ENCODE peak calls at places on chromosome 20, in five cellular contexts. M is HCT116, X is spleen, R is ascending aorta, Q is progenitor cell of endocrine pancreas. Z is an unnamed sample.
A peak's percentile ranks its signal among the peaks of the same experiment; 100 is the strongest.

GRCh38 chr20:54469293-54469692 is 6.1 kb upstream of the DOK5 start:
- DNase-seq in M (no peak), X (no peak), R (no peak), Q (no peak), Z (no peak)

GRCh38 chr20:53736757-53737403 is 143.2 kb upstream of the ZNF217 start:
- DNase-seq in M (no peak), X (no peak), R (no peak), Q (no peak), Z (no peak)

GRCh38 chr20:4183361-4183760 is 168.0 kb upstream of the RNF24 start:
- DNase-seq in M (no peak), X (peak; percentile 40), R (no peak), Q (no peak), Z (no peak)

GRCh38 chr20:36259177-36259835 is 23.0 kb downstream of the AAR2 start:
- DNase-seq in M (no peak), X (no peak), R (no peak), Q (no peak), Z (no peak)

GRCh38 chr20:44572551-44573500 is 9.6 kb upstream of the PKIG start:
- DNase-seq in M (no peak), X (no peak), R (no peak), Q (no peak), Z (no peak)

GRCh38 chr20:43569282-43569681 is 10.5 kb downstream of the SGK2 start:
- DNase-seq in M (no peak), X (peak; percentile 54), R (no peak), Q (no peak), Z (no peak)

GRCh38 chr20:53138454-53139291 is 166.5 kb downstream of the TSHZ2 start:
- DNase-seq in M (no peak), X (no peak), R (no peak), Q (no peak), Z (no peak)

GRCh38 chr20:45230631-45231030 is 9.5 kb downstream of the SEMG2 start:
- DNase-seq in M (no peak), X (no peak), R (no peak), Q (no peak), Z (no peak)

GRCh38 chr20:36483919-36484808 is 57.2 kb upstream of the MYL9 start:
- DNase-seq in M (no peak), X (no peak), R (no peak), Q (no peak), Z (no peak)

GRCh38 chr20:706366-706885 is 30.8 kb upstream of the SCRT2 start:
- DNase-seq in M (no peak), X (peak; percentile 62), R (no peak), Q (no peak), Z (no peak)

GRCh38 chr20:8043687-8044278 is 24.2 kb upstream of the TMX4 start:
- DNase-seq in M (peak; percentile 60), X (no peak), R (no peak), Q (no peak), Z (no peak)

GRCh38 chr20:5195655-5196054 is 68.8 kb downstream of the CDS2 start:
- DNase-seq in M (no peak), X (no peak), R (no peak), Q (no peak), Z (no peak)

GRCh38 chr20:3648941-3649340 is 14.3 kb downstream of the GFRA4 start:
- DNase-seq in M (no peak), X (no peak), R (no peak), Q (no peak), Z (no peak)

GRCh38 chr20:23875606-23876237 is 3.8 kb downstream of the CST5 start:
- DNase-seq in M (no peak), X (no peak), R (no peak), Q (no peak), Z (no peak)

DNA sequence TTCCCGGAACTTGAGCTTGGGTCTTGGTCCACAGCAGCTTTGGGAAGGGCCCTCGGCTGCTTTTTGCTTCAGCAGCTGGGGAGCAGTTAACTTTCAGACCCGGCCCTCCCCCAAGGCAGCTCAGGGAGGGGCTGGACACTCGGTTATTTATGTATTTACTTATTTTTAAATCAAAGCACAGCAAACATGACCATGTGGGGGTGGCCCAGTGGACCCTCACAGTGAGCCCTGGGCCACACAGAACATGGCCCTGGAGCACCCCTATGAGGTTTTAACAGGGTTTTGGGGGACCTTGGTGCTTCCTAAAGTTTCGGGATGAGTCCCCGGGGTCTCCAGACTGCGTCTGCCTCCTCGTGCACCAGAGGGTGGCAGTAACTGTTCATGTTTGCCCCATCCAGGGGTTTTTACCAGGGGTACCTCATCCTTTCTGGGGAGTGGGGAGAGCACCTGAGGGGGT is 26.6 kb upstream of the NPBWR2 start:
- DNase-seq in M (no peak), X (peak; percentile 43), R (no peak), Q (no peak), Z (peak; percentile 7)
- TF ChIP-seq CTCF in M (peak; percentile 36), X (no peak), R (no peak), Q (no peak), Z (no peak)

GRCh38 chr20:31936430-31936829 is 15.4 kb downstream of the PDRG1 start:
- DNase-seq in M (no peak), X (no peak), R (no peak), Q (no peak), Z (no peak)

GRCh38 chr20:31933698-31934097 is 18.1 kb downstream of the PDRG1 start:
- DNase-seq in M (no peak), X (no peak), R (no peak), Q (no peak), Z (no peak)

GRCh38 chr20:31937820-31938219 is 14.0 kb downstream of the PDRG1 start:
- DNase-seq in M (no peak), X (no peak), R (no peak), Q (no peak), Z (no peak)

GRCh38 chr20:31934491-31934890 is 17.4 kb downstream of the PDRG1 start:
- DNase-seq in M (no peak), X (no peak), R (no peak), Q (no peak), Z (no peak)

DNA sequence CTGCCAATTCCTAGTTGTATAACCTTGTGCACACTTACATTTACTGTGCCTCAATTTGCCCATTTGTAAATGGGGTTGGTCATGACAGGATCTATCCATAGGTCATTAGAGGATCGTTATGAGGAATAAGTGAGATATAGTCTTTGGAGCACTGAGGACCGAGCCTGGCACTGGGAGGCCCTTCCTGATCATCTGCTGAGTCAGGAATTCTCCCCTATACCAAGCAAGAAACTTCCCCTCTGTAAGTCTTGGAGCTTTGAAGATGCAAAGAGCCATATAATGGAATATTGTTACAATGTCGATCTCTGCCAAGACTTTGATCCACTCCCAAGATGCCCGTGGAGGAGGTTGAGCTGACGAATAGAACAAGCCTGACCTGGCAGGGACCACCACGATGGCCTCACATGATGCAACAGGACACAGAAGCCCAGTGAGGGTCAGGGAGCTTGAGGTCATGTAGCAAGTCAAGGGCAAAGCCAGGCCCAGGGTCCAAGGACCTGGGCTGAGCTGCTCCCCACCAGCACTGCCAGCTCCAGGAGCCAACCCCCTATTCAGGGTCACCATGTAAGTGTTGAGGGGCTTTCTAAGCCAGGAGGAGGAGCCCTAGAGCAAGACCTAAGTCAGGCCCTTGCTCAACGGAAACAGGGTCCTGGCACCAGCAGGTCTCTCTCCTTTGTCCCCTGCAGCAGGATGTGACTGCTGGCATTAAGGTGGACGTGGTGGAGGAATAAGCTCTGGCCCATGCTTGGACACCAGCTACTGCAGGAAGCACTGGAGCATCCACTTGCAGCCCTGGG is 16.7 kb downstream of the PDRG1 start:
- DNase-seq in M (no peak), X (no peak), R (no peak), Q (no peak), Z (no peak)
- TF ChIP-seq CTCF in M (no peak), X (no peak), R (no peak), Q (peak; percentile 34), Z (no peak)

GRCh38 chr20:58892932-58893224 is 40.4 kb downstream of the GNAS start:
- DNase-seq in M (no peak), X (no peak), R (no peak), Q (no peak), Z (no peak)

GRCh38 chr20:58893355-58894151 is 41.0 kb downstream of the GNAS start:
- DNase-seq in M (no peak), X (no peak), R (no peak), Q (no peak), Z (no peak)

GRCh38 chr20:58891686-58892125 is 39.2 kb downstream of the GNAS start:
- DNase-seq in M (no peak), X (no peak), R (no peak), Q (no peak), Z (no peak)

GRCh38 chr20:58891076-58891685 is 38.7 kb downstream of the GNAS start:
- DNase-seq in M (no peak), X (peak; percentile 95), R (no peak), Q (peak; percentile 61), Z (no peak)

DNA sequence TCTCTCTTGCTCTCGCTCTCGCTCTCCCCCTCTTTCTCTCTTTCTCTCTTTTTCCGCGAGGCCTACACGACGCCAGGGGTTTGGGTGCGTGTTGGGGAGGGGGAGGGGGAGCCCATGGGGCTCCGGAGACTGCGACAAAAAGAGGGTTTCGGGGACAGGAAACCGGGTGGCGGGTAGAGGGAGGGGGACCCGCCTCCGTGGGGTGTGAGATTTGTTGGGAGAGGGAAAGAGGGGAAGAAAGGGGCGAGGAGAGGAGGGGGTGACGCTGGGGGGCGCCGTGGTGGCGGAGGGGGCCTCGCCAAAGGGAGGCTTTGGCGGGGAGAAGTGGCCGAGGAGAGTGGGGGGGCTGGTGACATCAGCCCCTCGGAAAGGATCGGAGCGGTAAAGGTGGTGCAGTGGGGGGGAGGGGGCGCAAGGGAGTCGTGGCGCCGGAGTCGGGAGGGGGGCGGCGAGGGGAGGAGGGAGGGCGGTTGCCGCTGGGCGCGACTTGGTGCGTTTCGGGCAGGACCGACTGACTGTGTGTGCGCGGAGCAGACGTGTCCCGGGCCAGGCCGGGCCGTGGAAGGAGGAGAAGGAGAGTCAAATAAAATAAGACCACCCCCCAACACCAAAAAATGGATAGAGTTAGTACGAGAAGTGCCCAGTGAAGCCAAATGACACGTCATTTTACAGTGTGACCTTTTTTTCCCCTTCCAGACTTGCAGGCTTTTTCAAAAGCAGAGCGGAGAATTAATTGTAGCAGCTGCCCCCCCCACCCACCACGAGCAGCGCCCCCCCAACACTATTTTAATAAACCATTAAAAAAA is 39.8 kb downstream of the GNAS start:
- DNase-seq in M (no peak), X (peak; percentile 93), R (peak; percentile 42), Q (peak; percentile 56), Z (peak; percentile 35)
- TF ChIP-seq CTCF in M (no peak), X (no peak), R (no peak), Q (no peak), Z (no peak)

DNA sequence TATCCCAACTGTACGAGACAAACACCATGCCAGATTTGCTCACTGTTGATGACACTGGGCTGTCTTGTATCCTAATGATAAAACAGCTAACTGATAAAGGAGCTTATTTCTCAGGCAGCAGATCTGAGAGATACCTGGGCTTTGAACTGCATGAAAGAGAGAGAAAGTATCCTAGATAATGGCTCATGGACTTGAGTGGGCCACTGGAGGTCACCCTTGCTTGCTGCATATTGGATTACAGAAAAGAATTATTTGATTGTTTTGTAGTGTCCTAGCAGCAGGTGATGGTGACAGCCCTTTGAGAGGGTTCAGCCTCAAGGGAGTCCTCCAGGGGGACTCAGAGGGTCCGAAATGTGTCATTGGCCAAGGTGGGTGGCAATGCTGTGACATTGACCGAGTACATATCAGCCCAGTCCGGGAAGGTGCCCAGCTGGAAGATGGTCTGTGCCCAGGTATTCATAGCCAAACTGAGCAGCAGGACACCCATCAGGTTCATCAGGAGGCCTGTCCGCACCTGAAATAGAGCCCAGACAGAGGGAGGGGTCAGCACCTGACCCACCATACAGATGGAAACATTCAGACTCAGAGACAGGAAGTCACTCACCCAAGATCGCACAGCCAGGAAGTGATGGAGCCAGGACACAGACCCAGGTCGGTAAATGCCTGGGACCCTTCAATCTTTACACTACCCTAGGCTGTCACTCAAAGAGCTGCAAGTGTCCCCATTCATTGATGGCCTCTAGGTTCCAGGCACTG is 9.4 kb upstream of the OCSTAMP start:
- DNase-seq in M (no peak), X (no peak), R (no peak), Q (no peak), Z (no peak)
- TF ChIP-seq CTCF in M (peak; percentile 4), X (no peak), R (no peak), Q (no peak), Z (no peak)

Z was measured in omental fat pad.